ENCODE peak calls at places on chromosome 5, in five cellular contexts. K is kidney, Y is fibroblast of lung, U is endothelial cell of umbilical vein, J is H9. E is an unnamed sample.

GRCh38 chr5:132223861-132224260 is 3.8 kb downstream of the P4HA2 start:
- DNase-seq in K (no peak), Y (no peak), U (no peak), J (no peak), E (no peak)

GRCh38 chr5:138974227-138975063 is 99.3 kb upstream of the LRRTM2 start:
- DNase-seq in K (no peak), Y (peak; percentile 81), U (peak; percentile 97), J (no peak), E (peak; percentile 37)

GRCh38 chr5:179795049-179795862 is 1.5 kb downstream of the LTC4S start:
- DNase-seq in K (peak; percentile 86), Y (no peak), U (no peak), J (peak; percentile 84), E (peak; percentile 89)

GRCh38 chr5:88145205-88145602 is 123.4 kb downstream of the TMEM161B start:
- DNase-seq in K (peak; percentile 29), Y (no peak), U (no peak), J (no peak), E (no peak)

GRCh38 chr5:96963267-96963666 is 27.4 kb downstream of the LNPEP start:
- DNase-seq in K (peak; percentile 66), Y (peak; percentile 60), U (peak; percentile 84), J (no peak), E (no peak)

GRCh38 chr5:86613459-86613858 is 4.3 kb upstream of the COX7C start:
- DNase-seq in K (no peak), Y (no peak), U (no peak), J (no peak), E (no peak)

GRCh38 chr5:37249820-37250175 is 622 bp upstream of the CPLANE1 start:
- DNase-seq in K (no peak), Y (no peak), U (no peak), J (no peak), E (no peak)

GRCh38 chr5:74648835-74649286 is 8.3 kb upstream of the ENC1 start:
- DNase-seq in K (no peak), Y (peak; percentile 65), U (peak; percentile 69), J (no peak), E (no peak)

GRCh38 chr5:132293992-132294727 is at the start of gene SLC22A4:
- DNase-seq in K (peak; percentile 98), Y (peak; percentile 94), U (peak; percentile 96), J (peak; percentile 93), E (peak; percentile 96)

GRCh38 chr5:93585054-93585751 is 2.2 kb downstream of the NR2F1 start:
- DNase-seq in K (peak; percentile 58), Y (no peak), U (peak; percentile 67), J (peak; percentile 65), E (peak; percentile 78)

GRCh38 chr5:159010611-159011497 is 88.9 kb downstream of the EBF1 start:
- DNase-seq in K (no peak), Y (no peak), U (peak; percentile 22), J (no peak), E (peak; percentile 50)

GRCh38 chr5:6262651-6263363 is 115.5 kb downstream of the MED10 start:
- DNase-seq in K (no peak), Y (no peak), U (no peak), J (no peak), E (no peak)

GRCh38 chr5:185095-186070 is 5.9 kb upstream of the LRRC14B start:
- DNase-seq in K (peak; percentile 64), Y (no peak), U (no peak), J (no peak), E (no peak)

GRCh38 chr5:44835693-44836092 is 26.9 kb downstream of the MRPS30 start:
- DNase-seq in K (no peak), Y (no peak), U (no peak), J (no peak), E (no peak)

GRCh38 chr5:139486201-139486600 is 3.6 kb upstream of the STING1 start:
- DNase-seq in K (no peak), Y (no peak), U (no peak), J (peak; percentile 59), E (peak; percentile 65)

GRCh38 chr5:73440262-73440661 is 8.3 kb downstream of the FOXD1 start:
- DNase-seq in K (no peak), Y (peak; percentile 61), U (no peak), J (no peak), E (no peak)

GRCh38 chr5:147565524-147565923 is 55.7 kb upstream of the DPYSL3 start:
- DNase-seq in K (no peak), Y (peak; percentile 96), U (no peak), J (no peak), E (no peak)

GRCh38 chr5:138287252-138287651 is 12.8 kb upstream of the GFRA3 start:
- DNase-seq in K (no peak), Y (no peak), U (no peak), J (no peak), E (no peak)

GRCh38 chr5:142717582-142718215 is 31.8 kb upstream of the FGF1 start:
- DNase-seq in K (no peak), Y (peak; percentile 52), U (peak; percentile 76), J (peak; percentile 57), E (peak; percentile 76)

GRCh38 chr5:429453-430188 is 13.4 kb upstream of the EXOC3 start:
- DNase-seq in K (peak; percentile 60), Y (peak; percentile 54), U (no peak), J (peak; percentile 31), E (no peak)

GRCh38 chr5:73135429-73136276 is 15.3 kb downstream of the TMEM171 start:
- DNase-seq in K (no peak), Y (peak; percentile 38), U (peak; percentile 16), J (peak; percentile 53), E (peak; percentile 77)

GRCh38 chr5:113776832-113777525 is 263.5 kb downstream of the YTHDC2 start:
- DNase-seq in K (no peak), Y (peak; percentile 24), U (peak; percentile 54), J (no peak), E (no peak)

GRCh38 chr5:77649776-77650175 is 11.3 kb upstream of the OTP start:
- DNase-seq in K (no peak), Y (no peak), U (no peak), J (no peak), E (no peak)

GRCh38 chr5:28896949-28897348 is 1858.6 kb upstream of the CDH9 start:
- DNase-seq in K (no peak), Y (no peak), U (no peak), J (no peak), E (no peak)
- TF ChIP-seq CTCF in K (no peak), Y (no peak), U (no peak), J (peak; percentile 47), E (peak; percentile 71)

GRCh38 chr5:176562189-176562588 is 13.0 kb downstream of the CDHR2 start:
- DNase-seq in K (no peak), Y (no peak), U (no peak), J (no peak), E (peak; percentile 43)
- H3K9ac ChIP-seq in K (no peak overlapping the region), Y (no peak overlapping the region), U (no peak overlapping the region), J (no peak overlapping the region), E (no peak overlapping the region)

DNA sequence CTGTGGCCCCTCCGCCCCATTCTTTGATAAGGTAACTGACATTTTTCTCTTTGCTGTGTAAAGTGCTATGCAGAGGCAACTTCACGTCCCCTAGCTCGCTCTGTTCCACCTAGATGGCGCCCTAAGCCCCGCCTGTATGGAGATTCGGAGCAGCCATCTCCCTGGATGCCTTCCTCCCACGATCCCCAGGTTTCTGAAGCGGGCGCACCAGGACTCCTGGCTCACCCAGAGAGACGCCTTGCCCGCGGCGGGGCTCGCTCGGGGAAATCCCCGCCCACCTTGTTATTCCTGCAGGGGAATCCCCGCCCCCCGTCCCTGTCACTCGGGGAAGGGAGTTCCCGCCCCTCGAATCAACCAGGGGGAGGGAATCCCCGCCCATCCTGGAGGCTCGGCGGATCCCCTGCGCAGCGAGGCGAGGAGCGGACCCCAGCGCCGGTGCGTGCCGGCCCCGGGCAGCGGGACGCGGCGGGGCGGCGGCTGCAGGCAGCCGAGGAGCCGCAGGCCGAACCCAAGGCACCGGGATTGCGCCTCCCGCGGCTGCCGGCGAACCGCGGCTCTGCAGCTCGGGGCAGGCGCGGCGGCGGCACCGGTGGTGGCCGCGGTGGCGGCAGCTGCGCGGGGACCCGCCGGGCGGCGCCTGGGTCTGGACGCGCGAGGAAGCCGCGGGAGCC is at the start of gene PDZD2:
- DNase-seq in K (peak; percentile 87), Y (peak; percentile 66), U (peak; percentile 71), J (peak; percentile 84), E (peak; percentile 92)
- TF ChIP-seq CTCF in K (peak; percentile 27), Y (peak; percentile 47), U (peak; percentile 45), J (peak; percentile 32), E (peak; percentile 52)

DNA sequence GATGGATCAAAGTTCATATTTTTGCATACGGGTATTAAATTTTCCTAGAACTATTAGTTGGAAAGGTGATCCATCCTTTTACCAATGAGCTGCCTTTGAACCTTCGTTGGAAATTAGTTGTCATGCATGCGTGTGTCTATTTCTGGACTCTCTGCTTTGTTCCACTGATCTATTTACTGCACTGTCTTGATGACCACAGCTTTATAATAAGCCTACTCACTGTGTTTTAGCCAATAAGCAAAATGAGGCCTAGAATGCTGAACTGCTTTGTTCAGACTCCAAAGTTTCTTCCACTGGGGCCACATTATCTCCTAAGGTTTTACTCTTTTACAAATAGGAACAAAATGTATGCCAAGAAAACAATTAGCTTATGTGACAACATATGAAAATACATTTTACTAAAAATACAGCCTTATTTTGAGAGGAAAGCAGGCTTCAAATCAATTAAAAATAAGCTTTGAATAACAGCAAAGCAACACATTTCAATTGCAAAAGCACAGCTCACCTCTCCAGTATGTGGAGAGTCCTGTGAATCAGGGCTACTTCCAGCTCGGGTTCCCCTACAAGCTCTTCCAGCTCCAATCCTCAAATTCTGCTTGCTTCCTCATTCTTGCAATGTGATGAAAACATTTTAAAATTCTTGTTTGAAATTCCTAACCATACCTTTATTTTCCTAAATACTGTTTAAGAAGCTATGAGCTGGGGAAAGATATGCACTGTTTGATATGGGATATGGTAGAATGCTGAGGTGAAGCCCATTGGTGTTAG is 72.0 kb downstream of the RETREG1 start:
- DNase-seq in K (no peak), Y (peak; percentile 48), U (no peak), J (no peak), E (no peak)
- H3K9ac ChIP-seq in K (no peak overlapping the region), Y (no peak overlapping the region), U (no peak overlapping the region), J (no peak overlapping the region), E (no peak overlapping the region)

GRCh38 chr5:90803376-90803775 is 244.8 kb downstream of the ADGRV1 start:
- DNase-seq in K (no peak), Y (no peak), U (no peak), J (no peak), E (no peak)
- TF ChIP-seq CTCF in K (no peak), Y (no peak), U (no peak), J (no peak), E (no peak)

E was measured in endodermal cell.